ENCODE peak calls at places on chromosomes 11 and 22, in seven cellular contexts. One of them, this sample, is unnamed.

GRCh38 chr22:26563022-26563421 is 26.9 kb downstream of the TPST2 start:
- DNase-seq in AG08396: no peak
- DNase-seq in thyroid gland: no peak
- DNase-seq in SW480: no peak
- DNase-seq in naive thymus-derived CD8-positive, alpha-beta T cell: no peak
- DNase-seq in AG20443: no peak
- DNase-seq in fibroblast of the aortic adventitia: no peak
- DNase-seq in this sample: no peak

GRCh38 chr11:118851970-118852369 is 31.7 kb upstream of the CXCR5 start:
- DNase-seq in SW480: no peak
- DNase-seq in naive thymus-derived CD8-positive, alpha-beta T cell: no peak
- DNase-seq in fibroblast of the aortic adventitia: no peak
- DNase-seq in AG08396: no peak
- DNase-seq in AG20443: no peak
- DNase-seq in thyroid gland: no peak
- DNase-seq in this sample: no peak

GRCh38 chr11:59802639-59803176 is 7.9 kb downstream of the MRPL16 start:
- DNase-seq in fibroblast of the aortic adventitia: peak
- DNase-seq in thyroid gland: no peak
- DNase-seq in naive thymus-derived CD8-positive, alpha-beta T cell: peak
- DNase-seq in SW480: peak
- DNase-seq in AG20443: peak
- DNase-seq in AG08396: peak
- DNase-seq in this sample: peak

GRCh38 chr11:111081021-111081511 is 164.5 kb upstream of the POU2AF2 start:
- DNase-seq in naive thymus-derived CD8-positive, alpha-beta T cell: no peak
- DNase-seq in SW480: no peak
- DNase-seq in fibroblast of the aortic adventitia: no peak
- DNase-seq in AG08396: no peak
- DNase-seq in AG20443: no peak
- DNase-seq in thyroid gland: peak
- DNase-seq in this sample: no peak

GRCh38 chr11:2263724-2264360 is 6.5 kb downstream of the ASCL2 start:
- DNase-seq in fibroblast of the aortic adventitia: no peak
- DNase-seq in naive thymus-derived CD8-positive, alpha-beta T cell: no peak
- DNase-seq in SW480: no peak
- DNase-seq in AG08396: no peak
- DNase-seq in thyroid gland: no peak
- DNase-seq in AG20443: peak
- DNase-seq in this sample: no peak

GRCh38 chr11:6618117-6619020 is 853 bp downstream of the TPP1 start:
- DNase-seq in naive thymus-derived CD8-positive, alpha-beta T cell: peak
- DNase-seq in SW480: peak
- DNase-seq in AG20443: peak
- DNase-seq in AG08396: peak
- DNase-seq in fibroblast of the aortic adventitia: peak
- DNase-seq in thyroid gland: peak
- DNase-seq in this sample: peak

GRCh38 chr11:16933756-16934603 is 80.2 kb downstream of the PLEKHA7 start:
- DNase-seq in SW480: no peak
- DNase-seq in naive thymus-derived CD8-positive, alpha-beta T cell: no peak
- DNase-seq in thyroid gland: peak
- DNase-seq in AG20443: no peak
- DNase-seq in AG08396: no peak
- DNase-seq in fibroblast of the aortic adventitia: peak
- DNase-seq in this sample: no peak

GRCh38 chr11:10401275-10401674 is 53.8 kb upstream of the AMPD3 start:
- DNase-seq in AG08396: no peak
- DNase-seq in thyroid gland: no peak
- DNase-seq in SW480: no peak
- DNase-seq in naive thymus-derived CD8-positive, alpha-beta T cell: no peak
- DNase-seq in fibroblast of the aortic adventitia: peak
- DNase-seq in AG20443: no peak
- DNase-seq in this sample: no peak

GRCh38 chr22:24894998-24895397 is 51.5 kb downstream of the LHFPL7 start:
- DNase-seq in SW480: no peak
- DNase-seq in naive thymus-derived CD8-positive, alpha-beta T cell: no peak
- DNase-seq in fibroblast of the aortic adventitia: peak
- DNase-seq in thyroid gland: peak
- DNase-seq in AG08396: peak
- DNase-seq in AG20443: peak
- DNase-seq in this sample: no peak

GRCh38 chr11:107770546-107770945 is 58.7 kb upstream of the SLN start:
- DNase-seq in thyroid gland: no peak
- DNase-seq in fibroblast of the aortic adventitia: no peak
- DNase-seq in AG20443: peak
- DNase-seq in naive thymus-derived CD8-positive, alpha-beta T cell: no peak
- DNase-seq in AG08396: no peak
- DNase-seq in SW480: no peak
- DNase-seq in this sample: no peak

GRCh38 chr11:3222003-3222855 is 3.6 kb upstream of the MRGPRG start:
- DNase-seq in AG20443: peak
- DNase-seq in fibroblast of the aortic adventitia: no peak
- DNase-seq in SW480: no peak
- DNase-seq in AG08396: peak
- DNase-seq in thyroid gland: no peak
- DNase-seq in naive thymus-derived CD8-positive, alpha-beta T cell: no peak
- DNase-seq in this sample: no peak

GRCh38 chr11:66970808-66971442 is 4.2 kb upstream of the C11orf86 start:
- DNase-seq in naive thymus-derived CD8-positive, alpha-beta T cell: no peak
- DNase-seq in AG08396: peak
- DNase-seq in fibroblast of the aortic adventitia: peak
- DNase-seq in AG20443: peak
- DNase-seq in SW480: peak
- DNase-seq in thyroid gland: no peak
- DNase-seq in this sample: no peak

GRCh38 chr11:118109231-118109630 is 22.5 kb upstream of the SMIM35 start:
- DNase-seq in thyroid gland: no peak
- DNase-seq in fibroblast of the aortic adventitia: peak
- DNase-seq in naive thymus-derived CD8-positive, alpha-beta T cell: no peak
- DNase-seq in AG08396: peak
- DNase-seq in SW480: no peak
- DNase-seq in AG20443: peak
- DNase-seq in this sample: no peak

GRCh38 chr22:19988965-19989724 is 27.5 kb downstream of the ARVCF start:
- DNase-seq in thyroid gland: no peak
- DNase-seq in AG08396: no peak
- DNase-seq in naive thymus-derived CD8-positive, alpha-beta T cell: no peak
- DNase-seq in SW480: no peak
- DNase-seq in fibroblast of the aortic adventitia: no peak
- DNase-seq in AG20443: no peak
- DNase-seq in this sample: no peak

GRCh38 chr11:111945198-111945597 is 8.1 kb downstream of the DIXDC1 start:
- DNase-seq in SW480: no peak
- DNase-seq in AG20443: no peak
- DNase-seq in fibroblast of the aortic adventitia: no peak
- DNase-seq in thyroid gland: peak
- DNase-seq in naive thymus-derived CD8-positive, alpha-beta T cell: no peak
- DNase-seq in AG08396: no peak
- DNase-seq in this sample: no peak

GRCh38 chr11:88543902-88544655 is 206.5 kb upstream of the CTSC start:
- DNase-seq in fibroblast of the aortic adventitia: peak
- DNase-seq in thyroid gland: peak
- DNase-seq in AG20443: peak
- DNase-seq in SW480: peak
- DNase-seq in naive thymus-derived CD8-positive, alpha-beta T cell: peak
- DNase-seq in AG08396: peak
- DNase-seq in this sample: peak

GRCh38 chr22:38907767-38908166 is 35.8 kb upstream of the CBX6 start:
- DNase-seq in naive thymus-derived CD8-positive, alpha-beta T cell: no peak
- DNase-seq in fibroblast of the aortic adventitia: no peak
- DNase-seq in AG20443: no peak
- DNase-seq in thyroid gland: no peak
- DNase-seq in AG08396: no peak
- DNase-seq in SW480: no peak
- DNase-seq in this sample: no peak

GRCh38 chr11:10379433-10379832 is 74.6 kb downstream of the ADM start:
- DNase-seq in AG20443: peak
- DNase-seq in naive thymus-derived CD8-positive, alpha-beta T cell: no peak
- DNase-seq in fibroblast of the aortic adventitia: peak
- DNase-seq in thyroid gland: no peak
- DNase-seq in AG08396: peak
- DNase-seq in SW480: no peak
- DNase-seq in this sample: no peak

GRCh38 chr11:134932761-134933160 is 520.7 kb upstream of the B3GAT1 start:
- DNase-seq in AG20443: no peak
- DNase-seq in AG08396: no peak
- DNase-seq in thyroid gland: peak
- DNase-seq in SW480: no peak
- DNase-seq in naive thymus-derived CD8-positive, alpha-beta T cell: no peak
- DNase-seq in fibroblast of the aortic adventitia: no peak
- DNase-seq in this sample: no peak

GRCh38 chr11:4068962-4069361 is 25.6 kb upstream of the RRM1 start:
- DNase-seq in AG20443: no peak
- DNase-seq in thyroid gland: no peak
- DNase-seq in fibroblast of the aortic adventitia: peak
- DNase-seq in naive thymus-derived CD8-positive, alpha-beta T cell: no peak
- DNase-seq in SW480: no peak
- DNase-seq in AG08396: peak
- DNase-seq in this sample: no peak

GRCh38 chr11:70680781-70681281 is 282.5 kb downstream of the CTTN start:
- DNase-seq in SW480: peak
- DNase-seq in naive thymus-derived CD8-positive, alpha-beta T cell: no peak
- DNase-seq in fibroblast of the aortic adventitia: no peak
- DNase-seq in thyroid gland: no peak
- DNase-seq in AG08396: no peak
- DNase-seq in AG20443: no peak
- DNase-seq in this sample: no peak

GRCh38 chr22:39343259-39344045 is 6.3 kb upstream of the SYNGR1 start:
- DNase-seq in thyroid gland: peak
- DNase-seq in fibroblast of the aortic adventitia: peak
- DNase-seq in SW480: peak
- DNase-seq in naive thymus-derived CD8-positive, alpha-beta T cell: peak
- DNase-seq in AG08396: peak
- DNase-seq in AG20443: peak
- DNase-seq in this sample: peak

GRCh38 chr22:34829485-34829884 is 236.5 kb upstream of the ISX start:
- DNase-seq in AG08396: no peak
- DNase-seq in thyroid gland: no peak
- DNase-seq in AG20443: no peak
- DNase-seq in naive thymus-derived CD8-positive, alpha-beta T cell: no peak
- DNase-seq in SW480: no peak
- DNase-seq in fibroblast of the aortic adventitia: no peak
- DNase-seq in this sample: no peak

GRCh38 chr11:125268611-125269010 is 104.1 kb downstream of the PKNOX2 start:
- DNase-seq in AG20443: no peak
- DNase-seq in fibroblast of the aortic adventitia: no peak
- DNase-seq in naive thymus-derived CD8-positive, alpha-beta T cell: no peak
- DNase-seq in thyroid gland: no peak
- DNase-seq in SW480: no peak
- DNase-seq in AG08396: no peak
- DNase-seq in this sample: no peak

GRCh38 chr11:74221816-74222215 is 50.7 kb downstream of the PPME1 start:
- DNase-seq in fibroblast of the aortic adventitia: peak
- DNase-seq in AG08396: no peak
- DNase-seq in naive thymus-derived CD8-positive, alpha-beta T cell: no peak
- DNase-seq in SW480: no peak
- DNase-seq in thyroid gland: no peak
- DNase-seq in AG20443: no peak
- DNase-seq in this sample: no peak

GRCh38 chr11:74717211-74717997 is 13.8 kb downstream of the CHRDL2 start:
- DNase-seq in fibroblast of the aortic adventitia: peak
- DNase-seq in SW480: no peak
- DNase-seq in AG20443: no peak
- DNase-seq in naive thymus-derived CD8-positive, alpha-beta T cell: no peak
- DNase-seq in AG08396: no peak
- DNase-seq in thyroid gland: peak
- DNase-seq in this sample: no peak

GRCh38 chr22:47757741-47758140 is 995.3 kb downstream of the TBC1D22A start:
- DNase-seq in thyroid gland: no peak
- DNase-seq in AG08396: no peak
- DNase-seq in AG20443: no peak
- DNase-seq in SW480: no peak
- DNase-seq in fibroblast of the aortic adventitia: no peak
- DNase-seq in naive thymus-derived CD8-positive, alpha-beta T cell: no peak
- DNase-seq in this sample: no peak

GRCh38 chr11:875769-876301 is 33.2 kb downstream of the TSPAN4 start:
- DNase-seq in naive thymus-derived CD8-positive, alpha-beta T cell: no peak
- DNase-seq in fibroblast of the aortic adventitia: no peak
- DNase-seq in SW480: no peak
- DNase-seq in AG08396: no peak
- DNase-seq in thyroid gland: no peak
- DNase-seq in AG20443: no peak
- DNase-seq in this sample: no peak

GRCh38 chr11:70641366-70641765 is 243.0 kb downstream of the CTTN start:
- DNase-seq in SW480: no peak
- DNase-seq in fibroblast of the aortic adventitia: no peak
- DNase-seq in thyroid gland: no peak
- DNase-seq in AG20443: no peak
- DNase-seq in AG08396: no peak
- DNase-seq in naive thymus-derived CD8-positive, alpha-beta T cell: no peak
- DNase-seq in this sample: no peak

GRCh38 chr22:35804421-35804820 is 86.7 kb downstream of the APOL5 start:
- DNase-seq in thyroid gland: no peak
- DNase-seq in SW480: no peak
- DNase-seq in AG20443: no peak
- DNase-seq in fibroblast of the aortic adventitia: no peak
- DNase-seq in AG08396: no peak
- DNase-seq in naive thymus-derived CD8-positive, alpha-beta T cell: no peak
- DNase-seq in this sample: no peak